ENCODE peak calls at places on chromosome 14, in ten cellular contexts. K is stimulated activated CD4-positive, alpha-beta T cell treated with anti-CD3 and anti-CD28 coated beads, Interleukin-1b, Interleukin-23, amount 100 ng/mL, for 24 hours; F is NCI-H524; E is colonic mucosa; C is stimulated activated CD8-positive, alpha-beta memory T cell treated with anti-CD3 and anti-CD28 coated beads, Interleukin-4, amount 100 ng/mL, for 1 hour; X is NCI-H2081; V is head of caudate nucleus; R is epithelial cell of esophagus; Z is cardiac fibroblast; M is SK-MEL-5. U is an unnamed sample.

GRCh38 chr14:25090716-25091454 is 40.9 kb upstream of the STXBP6 start:
- DNase-seq in C (no peak), V (peak), X (no peak), E (peak), R (peak), M (no peak), F (no peak), K (no peak), Z (peak), U (peak)

GRCh38 chr14:63781686-63782085 is 53.8 kb upstream of the SGPP1 start:
- DNase-seq in K (no peak), X (no peak), C (no peak), E (no peak), Z (no peak), R (no peak), M (no peak), V (no peak), F (no peak), U (no peak)

GRCh38 chr14:52553002-52553670 is 500 bp downstream of the GPR137C start:
- DNase-seq in E (peak), Z (peak), M (peak), R (peak), V (peak), F (no peak), X (peak), C (no peak), K (no peak), U (peak)

GRCh38 chr14:80200093-80200492 is 11.2 kb downstream of the DIO2 start:
- DNase-seq in R (no peak), V (no peak), K (no peak), Z (no peak), M (no peak), E (no peak), F (no peak), X (no peak), C (no peak), U (no peak)

GRCh38 chr14:37994846-37995372 is 212.8 kb upstream of the SSTR1 start:
- DNase-seq in Z (no peak), V (no peak), K (no peak), E (no peak), M (no peak), R (no peak), C (no peak), F (no peak), X (no peak), U (no peak)

GRCh38 chr14:69606258-69606657 is 5.1 kb upstream of the SUSD6 start:
- DNase-seq in E (peak), C (no peak), F (no peak), V (no peak), X (no peak), M (no peak), K (no peak), R (no peak), Z (peak), U (no peak)

GRCh38 chr14:93375673-93376156 is 28.7 kb downstream of the COX8C start:
- DNase-seq in V (no peak), R (no peak), X (no peak), C (no peak), E (no peak), Z (no peak), K (no peak), F (no peak), M (no peak), U (no peak)

GRCh38 chr14:21626491-21627230 is 8.1 kb downstream of the OR10G2 start:
- DNase-seq in K (no peak), E (no peak), R (peak), V (no peak), M (no peak), Z (no peak), C (no peak), F (no peak), X (no peak), U (no peak)

GRCh38 chr14:94392510-94392935 is 4.1 kb upstream of the SERPINA1 start:
- DNase-seq in V (no peak), R (peak), C (no peak), Z (peak), K (peak), X (no peak), E (no peak), M (no peak), F (no peak), U (peak)

GRCh38 chr14:99143793-99144192 is 128.2 kb downstream of the BCL11B start:
- DNase-seq in E (no peak), Z (no peak), M (no peak), X (no peak), R (no peak), C (no peak), V (no peak), F (no peak), K (no peak), U (no peak)

GRCh38 chr14:58824106-58824505 is 186.3 kb downstream of the DACT1 start:
- DNase-seq in K (no peak), X (no peak), C (no peak), M (no peak), Z (no peak), E (no peak), R (peak), F (peak), V (no peak), U (no peak)

GRCh38 chr14:94113490-94113889 is 3.0 kb downstream of the IFI27 start:
- DNase-seq in Z (peak), M (no peak), R (peak), E (peak), V (no peak), F (no peak), K (no peak), X (no peak), C (no peak), U (no peak)

U was measured in H4.